ENCODE peak calls at places on chromosomes 7 and 10, in five cellular contexts. D, C, U, W and O are unnamed samples.

GRCh38 chr10:75234017-75234682 is 1.6 kb downstream of the COMTD1 start:
- DNase-seq in W (peak; percentile 70), U (peak; percentile 91), C (peak; percentile 97), D (peak; percentile 71), O (peak; percentile 88)

GRCh38 chr7:28678421-28678965 is 266.2 kb downstream of the CREB5 start:
- DNase-seq in C (no peak), D (no peak), W (no peak), U (peak; percentile 8), O (no peak)

GRCh38 chr10:46305986-46306385 is 19.2 kb downstream of the ANTXRL start:
- DNase-seq in D (no peak), W (no peak), U (no peak), C (no peak), O (no peak)

GRCh38 chr10:30861976-30862375 is 169.7 kb downstream of the ZNF438 start:
- DNase-seq in W (no peak), C (no peak), D (no peak), U (no peak), O (no peak)

GRCh38 chr10:121983828-121984227 is 5.1 kb upstream of the TACC2 start:
- DNase-seq in C (no peak), W (no peak), D (no peak), U (no peak), O (no peak)

GRCh38 chr10:121337356-121337936 is 260.8 kb downstream of the FGFR2 start:
- DNase-seq in U (no peak), W (no peak), C (no peak), D (peak; percentile 40), O (no peak)

GRCh38 chr10:130138479-130138866 is 2.3 kb downstream of the GLRX3 start:
- DNase-seq in W (peak; percentile 35), D (no peak), C (no peak), U (peak; percentile 19), O (no peak)

GRCh38 chr10:113273151-113273876 is 279.5 kb upstream of the HABP2 start:
- DNase-seq in W (no peak), C (no peak), D (no peak), U (peak; percentile 24), O (peak; percentile 13)

GRCh38 chr10:111709630-111710029 is 473.9 kb downstream of the GPAM start:
- DNase-seq in W (no peak), U (no peak), C (no peak), D (no peak), O (no peak)

GRCh38 chr10:121288864-121289659 is 309.2 kb downstream of the FGFR2 start:
- DNase-seq in U (no peak), W (no peak), C (no peak), D (no peak), O (no peak)

GRCh38 chr7:135980665-135981180 is 3.6 kb upstream of the MTPN start:
- DNase-seq in W (no peak), D (no peak), C (peak; percentile 17), U (peak; percentile 47), O (no peak)

GRCh38 chr7:90846171-90846570 is 250.1 kb downstream of the CDK14 start:
- DNase-seq in U (no peak), W (no peak), D (no peak), C (no peak), O (no peak)

GRCh38 chr7:104341545-104341944 is 13.1 kb downstream of the LHFPL3 start:
- DNase-seq in D (peak; percentile 60), C (no peak), W (no peak), U (no peak), O (peak; percentile 49)

GRCh38 chr10:126014309-126014708 is 117.9 kb downstream of the FANK1 start:
- DNase-seq in U (peak; percentile 26), W (peak; percentile 14), D (no peak), C (no peak), O (peak; percentile 27)

GRCh38 chr10:44240766-44241165 is 144.1 kb downstream of the CXCL12 start:
- DNase-seq in U (no peak), W (peak; percentile 53), D (no peak), C (no peak), O (no peak)

GRCh38 chr7:10300557-10300956 is 673.1 kb upstream of the PHF14 start:
- DNase-seq in W (no peak), U (no peak), C (no peak), D (no peak), O (peak; percentile 67)